ENCODE peak calls at places on chromosomes 6 and 20, in four cellular contexts. A, U, M and Z are unnamed samples.

GRCh38 chr6:154481541-154482013 is 28.9 kb downstream of the CNKSR3 start:
- DNase-seq in M (no peak), A (no peak), U (no peak), Z (no peak)

GRCh38 chr6:161303628-161304340 is 29.9 kb upstream of the AGPAT4 start:
- DNase-seq in U (no peak), M (peak), A (no peak), Z (no peak)

GRCh38 chr6:14897836-14898235 is 348.0 kb upstream of the JARID2 start:
- DNase-seq in A (no peak), M (no peak), U (no peak), Z (no peak)

GRCh38 chr20:23086931-23087411 is 847 bp upstream of the CD93 start:
- DNase-seq in M (no peak), A (peak), U (no peak), Z (no peak)

GRCh38 chr20:20549699-20550098 is 162.7 kb downstream of the RALGAPA2 start:
- DNase-seq in U (no peak), M (peak), A (no peak), Z (no peak)

GRCh38 chr20:46903937-46904336 is 9.3 kb downstream of the EYA2 start:
- DNase-seq in U (no peak), M (no peak), A (no peak), Z (no peak)

GRCh38 chr20:50005378-50006020 is 22.7 kb downstream of the SNAI1 start:
- DNase-seq in U (no peak), M (peak), A (no peak), Z (no peak)

GRCh38 chr6:33693186-33694158 is 18.0 kb downstream of the UQCC2 start:
- DNase-seq in M (no peak), U (peak), A (peak), Z (peak)

GRCh38 chr6:112956696-112957525 is 609.8 kb downstream of the RFPL4B start:
- DNase-seq in U (peak), A (no peak), M (peak), Z (no peak)

GRCh38 chr6:154432533-154433476 is 76.2 kb upstream of the IPCEF1 start:
- DNase-seq in U (no peak), M (no peak), A (no peak), Z (no peak)

GRCh38 chr6:106287215-106287614 is 38.3 kb downstream of the ATG5 start:
- DNase-seq in M (no peak), U (no peak), A (no peak), Z (no peak)

GRCh38 chr6:25404693-25405169 is 125.6 kb downstream of the CARMIL1 start:
- DNase-seq in A (no peak), M (no peak), U (no peak), Z (no peak)

GRCh38 chr6:169800116-169800667 is 48.8 kb downstream of the ERMARD start:
- DNase-seq in U (no peak), A (no peak), M (no peak), Z (no peak)

GRCh38 chr6:79742030-79742429 is 110.9 kb downstream of the SH3BGRL2 start:
- DNase-seq in U (no peak), M (no peak), A (no peak), Z (no peak)

GRCh38 chr6:117008618-117009017 is 131.6 kb downstream of the RFX6 start:
- DNase-seq in A (no peak), U (no peak), M (no peak), Z (no peak)